ENCODE peak calls at places on chromosomes 3 and 15, in ten cellular contexts. M, L, F, U, Y, C, O, J, B and T are unnamed samples.

GRCh38 chr15:101641894-101642293 is 10.3 kb downstream of the TM2D3 start:
- DNase-seq in M (no peak), L (peak), F (peak), U (no peak), Y (no peak), C (no peak), O (peak), J (no peak), B (no peak), T (peak)

GRCh38 chr3:187259171-187259570 is 32.4 kb downstream of the MASP1 start:
- DNase-seq in M (no peak), L (no peak), F (no peak), U (no peak), Y (no peak), C (no peak), O (no peak), J (no peak), B (no peak), T (no peak)

GRCh38 chr15:42804739-42805138 is 67.8 kb upstream of the CDAN1 start:
- DNase-seq in M (no peak), L (no peak), F (no peak), U (no peak), Y (no peak), C (no peak), O (no peak), J (no peak), B (no peak), T (no peak)

GRCh38 chr3:190444576-190445145 is 5.0 kb downstream of the TMEM207 start:
- DNase-seq in M (no peak), L (no peak), F (no peak), U (no peak), Y (no peak), C (no peak), O (no peak), J (no peak), B (no peak), T (no peak)

GRCh38 chr3:149004622-149005021 is 13.3 kb downstream of the GYG1 start:
- DNase-seq in M (peak), L (no peak), F (no peak), U (no peak), Y (peak), C (no peak), O (no peak), J (no peak), B (no peak), T (no peak)

GRCh38 chr3:81666502-81667121 is 94.8 kb downstream of the GBE1 start:
- DNase-seq in M (no peak), L (no peak), F (no peak), U (peak), Y (no peak), C (no peak), O (no peak), J (no peak), B (no peak), T (no peak)

GRCh38 chr3:53998980-53999379 is 107.3 kb upstream of the SELENOK start:
- DNase-seq in M (no peak), L (no peak), F (no peak), U (no peak), Y (no peak), C (no peak), O (no peak), J (no peak), B (no peak), T (no peak)

GRCh38 chr3:127480196-127480933 is 110.2 kb downstream of the TPRA1 start:
- DNase-seq in M (no peak), L (no peak), F (no peak), U (no peak), Y (no peak), C (no peak), O (no peak), J (peak), B (no peak), T (no peak)

GRCh38 chr15:70376031-70376928 is 278.6 kb upstream of the TLE3 start:
- DNase-seq in M (no peak), L (no peak), F (no peak), U (no peak), Y (no peak), C (no peak), O (peak), J (no peak), B (no peak), T (no peak)

GRCh38 chr3:126896941-126897340 is 86.0 kb upstream of the PLXNA1 start:
- DNase-seq in M (no peak), L (no peak), F (no peak), U (no peak), Y (no peak), C (no peak), O (no peak), J (no peak), B (no peak), T (no peak)

GRCh38 chr3:143648218-143648617 is 200.1 kb downstream of the SLC9A9 start:
- DNase-seq in M (no peak), L (no peak), F (peak), U (no peak), Y (no peak), C (no peak), O (no peak), J (no peak), B (no peak), T (no peak)